ENCODE peak calls at places on chromosomes 4 and X, in four cellular contexts. O is CD8-positive, alpha-beta memory T cell; V is hepatocyte; U is left lung. P is an unnamed sample.

GRCh38 chrX:54921427-54922021 is 900 bp downstream of the TRO start:
- DNase-seq in O (no peak), V (peak; percentile 86), U (peak; percentile 36), P (peak; percentile 80)

GRCh38 chr4:128566688-128567087 is 242.8 kb upstream of the JADE1 start:
- DNase-seq in O (no peak), V (no peak), U (no peak), P (peak; percentile 66)

GRCh38 chr4:184282895-184283654 is 65.4 kb upstream of the ENPP6 start:
- DNase-seq in O (no peak), V (no peak), U (no peak), P (no peak)

GRCh38 chr4:132114885-132115284 is 1034.2 kb upstream of the PCDH10 start:
- DNase-seq in O (no peak), V (no peak), U (no peak), P (peak; percentile 65)

GRCh38 chr4:76677571-76678326 is 220.2 kb downstream of the SOWAHB start:
- DNase-seq in O (no peak), V (no peak), U (no peak), P (no peak)

GRCh38 chrX:48786825-48787538 is 592 bp downstream of the GATA1 start:
- DNase-seq in O (no peak), V (no peak), U (no peak), P (no peak)

GRCh38 chr4:151458148-151458547 is 49.2 kb downstream of the FHIP1A start:
- DNase-seq in O (no peak), V (no peak), U (no peak), P (no peak)

GRCh38 chr4:139643042-139643895 is 22.4 kb upstream of the MGST2 start:
- DNase-seq in O (no peak), V (no peak), U (no peak), P (no peak)

GRCh38 chr4:2723751-2724150 is 32.4 kb downstream of the TNIP2 start:
- DNase-seq in O (no peak), V (no peak), U (peak; percentile 24), P (no peak)

GRCh38 chr4:94453534-94453963 is 1.8 kb downstream of the PDLIM5 start:
- DNase-seq in O (no peak), V (peak; percentile 54), U (no peak), P (no peak)

GRCh38 chrX:40402771-40403533 is 177.8 kb upstream of the ATP6AP2 start:
- DNase-seq in O (no peak), V (peak; percentile 68), U (no peak), P (peak; percentile 32)

GRCh38 chr4:79225360-79225759 is 100.5 kb downstream of the NAA11 start:
- DNase-seq in O (no peak), V (no peak), U (no peak), P (peak; percentile 53)

GRCh38 chr4:184416913-184417734 is 57.2 kb downstream of the IRF2 start:
- DNase-seq in O (peak; percentile 33), V (no peak), U (no peak), P (no peak)

GRCh38 chr4:185718578-185719492 is 93.2 kb downstream of the SORBS2 start:
- DNase-seq in O (no peak), V (peak; percentile 32), U (no peak), P (no peak)

GRCh38 chrX:133375558-133376340 is 39.5 kb downstream of the GPC4 start:
- DNase-seq in O (no peak), V (peak; percentile 16), U (no peak), P (no peak)
- H3K4me1 ChIP-seq in O (no peaks in the 10 kb centered on the region), V (peaks cover 4% of the 10 kb centered on the region), U (no peaks in the 10 kb centered on the region), P (no peaks in the 10 kb centered on the region)

GRCh38 chrX:68113837-68114572 is 319.3 kb downstream of the OPHN1 start:
- DNase-seq in O (no peak), V (no peak), U (no peak), P (no peak)
- H3K27ac ChIP-seq in O (no peak overlapping the region), V (peak overlapping the region; percentile 43), U (no peak overlapping the region), P (no peak overlapping the region)

GRCh38 chr4:118753685-118754084 is 68.5 kb downstream of the METTL14 start:
- DNase-seq in O (no peak), V (no peak), U (no peak), P (no peak)
- H3K4me1 ChIP-seq in O (no peaks in the 10 kb centered on the region), V (peaks cover 49% of the 10 kb centered on the region), U (no peaks in the 10 kb centered on the region), P (peaks cover 10% of the 10 kb centered on the region)

GRCh38 chrX:46327229-46328081 is 217.8 kb downstream of the ZNF674 start:
- DNase-seq in O (no peak), V (peak; percentile 30), U (no peak), P (peak; percentile 58)
- H3K27ac ChIP-seq in O (no peak overlapping the region), V (peak overlapping the region; percentile 91), U (no peak overlapping the region), P (no peak overlapping the region)

GRCh38 chr4:136301773-136302172 is 1230.5 kb downstream of the PCDH18 start:
- DNase-seq in O (no peak), V (no peak), U (no peak), P (no peak)

GRCh38 chr4:136311774-136312173 is 1220.5 kb downstream of the PCDH18 start:
- DNase-seq in O (no peak), V (no peak), U (no peak), P (no peak)

GRCh38 chr4:136302566-136302965 is 1229.7 kb downstream of the PCDH18 start:
- DNase-seq in O (no peak), V (peak; percentile 11), U (no peak), P (no peak)

GRCh38 chr4:136307765-136308164 is 1224.5 kb downstream of the PCDH18 start:
- DNase-seq in O (no peak), V (no peak), U (no peak), P (no peak)

DNA sequence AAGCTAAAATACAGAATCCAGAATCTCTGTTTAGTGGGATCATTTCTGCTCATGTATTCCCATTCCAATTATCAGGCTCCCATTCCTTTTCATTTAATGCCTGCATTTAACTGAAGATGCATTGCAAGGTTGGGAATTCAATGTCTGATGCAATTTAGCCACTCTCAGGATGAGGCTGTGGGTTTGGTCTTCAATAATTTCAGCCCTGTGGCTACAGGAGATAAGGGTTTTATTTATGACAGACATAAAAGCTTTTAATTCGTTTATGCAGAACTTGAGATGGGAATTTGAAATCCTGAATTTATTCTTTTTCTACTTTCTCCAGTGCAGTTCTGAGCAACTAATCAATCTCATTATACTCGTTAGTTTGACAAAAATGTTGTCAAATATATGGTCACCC is 1225.9 kb downstream of the PCDH18 start:
- DNase-seq in O (no peak), V (no peak), U (no peak), P (no peak)
- H3K4me1 ChIP-seq in O (no peaks in the 10 kb centered on the region), V (no peaks in the 10 kb centered on the region), U (no peaks in the 10 kb centered on the region), P (no peaks in the 10 kb centered on the region)

DNA sequence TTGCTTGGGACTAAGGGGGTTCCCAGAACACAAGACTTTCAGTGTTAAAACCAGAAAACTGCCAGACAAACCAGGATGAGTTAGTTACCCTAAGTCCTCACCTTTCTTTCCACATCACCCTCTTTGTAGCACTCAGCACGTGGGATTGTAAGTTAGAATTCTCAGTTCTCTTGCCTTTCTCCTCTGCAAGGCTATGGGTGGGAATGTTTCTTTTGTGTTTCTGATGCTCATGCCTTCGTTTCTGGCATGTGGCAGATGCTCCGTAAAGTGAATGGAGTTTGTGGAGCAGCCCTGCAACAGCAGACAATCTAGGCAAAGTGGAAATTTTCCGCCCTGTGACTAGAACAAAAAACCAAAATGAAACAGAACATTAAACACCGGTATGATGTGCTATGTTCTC is 64.7 kb upstream of the SPP1 start:
- DNase-seq in O (no peak), V (no peak), U (no peak), P (no peak)
- H3K27ac ChIP-seq in O (no peak overlapping the region), V (peak overlapping the region; percentile 14), U (no peak overlapping the region), P (no peak overlapping the region)

GRCh38 chr4:87007345-87008181 is 72.8 kb downstream of the AFF1 start:
- DNase-seq in O (peak; percentile 14), V (peak; percentile 77), U (peak; percentile 89), P (peak; percentile 50)
- H3K4me1 ChIP-seq in O (peaks cover 58% of the 10 kb centered on the region), V (peaks cover 21% of the 10 kb centered on the region), U (peaks cover 32% of the 10 kb centered on the region), P (peaks cover 6% of the 10 kb centered on the region)

GRCh38 chr4:178086324-178086723 is 644.1 kb upstream of the AGA start:
- DNase-seq in O (no peak), V (peak; percentile 53), U (no peak), P (peak; percentile 0)
- H3K27ac ChIP-seq in O (no peak overlapping the region), V (no peak overlapping the region), U (no peak overlapping the region), P (no peak overlapping the region)

DNA sequence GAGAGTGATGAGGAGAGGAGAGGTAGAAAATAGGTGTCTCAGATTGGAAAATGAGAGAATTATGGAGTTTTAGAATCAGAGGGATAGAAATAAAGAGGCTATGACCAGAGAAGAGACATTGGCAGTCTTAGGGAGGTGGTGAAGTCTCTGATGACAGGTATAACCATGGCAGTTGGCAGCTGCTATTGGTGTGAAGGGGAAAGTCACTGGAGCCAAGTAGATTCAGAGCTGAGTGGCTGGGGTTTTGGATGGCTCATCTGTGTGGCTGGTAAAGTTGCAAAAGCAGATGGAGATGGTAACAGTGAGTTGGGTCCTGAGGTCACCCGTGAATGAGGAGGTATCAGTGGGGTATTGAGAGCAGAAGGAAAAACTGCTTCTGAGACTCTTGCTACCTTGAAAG is 46.5 kb downstream of the ANAPC4 start:
- DNase-seq in O (no peak), V (no peak), U (no peak), P (no peak)
- H3K4me1 ChIP-seq in O (no peaks in the 10 kb centered on the region), V (no peaks in the 10 kb centered on the region), U (no peaks in the 10 kb centered on the region), P (no peaks in the 10 kb centered on the region)